ENCODE peak calls at places on chromosomes 5 and 9, in four cellular contexts. One of them, this sample, is unnamed.

GRCh38 chr5:109516385-109516784 is 106.6 kb upstream of the PJA2 start:
- DNase-seq in D341Med: no peak
- DNase-seq in T-helper 9 cell: no peak
- DNase-seq in cardiac fibroblast: peak; percentile 54
- DNase-seq in this sample: no peak

GRCh38 chr5:64773533-64773932 is 4.8 kb downstream of the CWC27 start:
- DNase-seq in T-helper 9 cell: no peak
- DNase-seq in D341Med: no peak
- DNase-seq in cardiac fibroblast: no peak
- DNase-seq in this sample: no peak

GRCh38 chr9:72592501-72593403 is 71.3 kb downstream of the TMC1 start:
- DNase-seq in cardiac fibroblast: peak; percentile 78
- DNase-seq in T-helper 9 cell: no peak
- DNase-seq in D341Med: peak; percentile 62
- DNase-seq in this sample: no peak

GRCh38 chr5:75336625-75337336 is at the start of gene HMGCR:
- DNase-seq in cardiac fibroblast: peak; percentile 99
- DNase-seq in T-helper 9 cell: peak; percentile 92
- DNase-seq in D341Med: peak; percentile 92
- DNase-seq in this sample: peak; percentile 97

GRCh38 chr9:133303266-133304157 is 28.5 kb upstream of the ABO start:
- DNase-seq in T-helper 9 cell: no peak
- DNase-seq in cardiac fibroblast: no peak
- DNase-seq in D341Med: no peak
- DNase-seq in this sample: no peak

GRCh38 chr9:95753762-95754465 is 121.6 kb upstream of the ERCC6L2 start:
- DNase-seq in cardiac fibroblast: no peak
- DNase-seq in D341Med: no peak
- DNase-seq in T-helper 9 cell: no peak
- DNase-seq in this sample: peak; percentile 75

GRCh38 chr9:110744753-110745522 is 76.3 kb downstream of the MUSK start:
- DNase-seq in T-helper 9 cell: no peak
- DNase-seq in cardiac fibroblast: peak; percentile 99
- DNase-seq in D341Med: no peak
- DNase-seq in this sample: no peak

GRCh38 chr9:3459076-3459475 is 66.7 kb downstream of the RFX3 start:
- DNase-seq in T-helper 9 cell: no peak
- DNase-seq in cardiac fibroblast: no peak
- DNase-seq in D341Med: no peak
- DNase-seq in this sample: no peak

GRCh38 chr5:135069016-135069770 is 35.2 kb upstream of the PITX1 start:
- DNase-seq in D341Med: no peak
- DNase-seq in cardiac fibroblast: no peak
- DNase-seq in T-helper 9 cell: no peak
- DNase-seq in this sample: no peak

GRCh38 chr5:35038891-35039290 is 8.9 kb downstream of the AGXT2 start:
- DNase-seq in cardiac fibroblast: no peak
- DNase-seq in T-helper 9 cell: no peak
- DNase-seq in D341Med: no peak
- DNase-seq in this sample: no peak

GRCh38 chr9:112858625-112859147 is 32.0 kb downstream of the SLC46A2 start:
- DNase-seq in D341Med: no peak
- DNase-seq in T-helper 9 cell: no peak
- DNase-seq in cardiac fibroblast: no peak
- DNase-seq in this sample: no peak

GRCh38 chr9:15144567-15145174 is 162.3 kb downstream of the TTC39B start:
- DNase-seq in D341Med: no peak
- DNase-seq in cardiac fibroblast: peak; percentile 54
- DNase-seq in T-helper 9 cell: no peak
- DNase-seq in this sample: no peak

GRCh38 chr5:157494178-157494830 is 34.3 kb downstream of the NIPAL4 start:
- DNase-seq in T-helper 9 cell: no peak
- DNase-seq in D341Med: no peak
- DNase-seq in cardiac fibroblast: no peak
- DNase-seq in this sample: no peak

GRCh38 chr9:76701441-76702031 is 62.7 kb upstream of the PCA3 start:
- DNase-seq in D341Med: peak; percentile 55
- DNase-seq in T-helper 9 cell: no peak
- DNase-seq in cardiac fibroblast: no peak
- DNase-seq in this sample: no peak

GRCh38 chr5:14768838-14769365 is 102.7 kb downstream of the ANKH start:
- DNase-seq in T-helper 9 cell: no peak
- DNase-seq in D341Med: peak; percentile 60
- DNase-seq in cardiac fibroblast: no peak
- DNase-seq in this sample: no peak

GRCh38 chr5:173733831-173734491 is 117.5 kb upstream of the BOD1 start:
- DNase-seq in T-helper 9 cell: no peak
- DNase-seq in cardiac fibroblast: no peak
- DNase-seq in D341Med: no peak
- DNase-seq in this sample: no peak

GRCh38 chr5:137611011-137611580 is 112.0 kb upstream of the SPOCK1 start:
- DNase-seq in D341Med: no peak
- DNase-seq in cardiac fibroblast: no peak
- DNase-seq in T-helper 9 cell: no peak
- DNase-seq in this sample: no peak

GRCh38 chr5:61881821-61882220 is 424.2 kb upstream of the KIF2A start:
- DNase-seq in D341Med: no peak
- DNase-seq in T-helper 9 cell: no peak
- DNase-seq in cardiac fibroblast: no peak
- DNase-seq in this sample: no peak

GRCh38 chr9:86953181-86953580 is 5.9 kb upstream of the GAS1 start:
- DNase-seq in T-helper 9 cell: no peak
- DNase-seq in D341Med: no peak
- DNase-seq in cardiac fibroblast: no peak
- DNase-seq in this sample: no peak

GRCh38 chr5:180467989-180468731 is 26.0 kb upstream of the CNOT6 start:
- DNase-seq in cardiac fibroblast: no peak
- DNase-seq in T-helper 9 cell: no peak
- DNase-seq in D341Med: no peak
- DNase-seq in this sample: no peak

GRCh38 chr5:141094481-141095262 is at the start of gene PCDHB2:
- DNase-seq in T-helper 9 cell: no peak
- DNase-seq in cardiac fibroblast: peak; percentile 19
- DNase-seq in D341Med: peak; percentile 64
- DNase-seq in this sample: no peak

GRCh38 chr5:17860660-17861315 is 226.5 kb downstream of the TAF11L14 start:
- DNase-seq in T-helper 9 cell: no peak
- DNase-seq in cardiac fibroblast: peak; percentile 10
- DNase-seq in D341Med: no peak
- DNase-seq in this sample: no peak

GRCh38 chr9:114289106-114289505 is 33.8 kb upstream of the ORM1 start:
- DNase-seq in T-helper 9 cell: no peak
- DNase-seq in cardiac fibroblast: no peak
- DNase-seq in D341Med: no peak
- DNase-seq in this sample: peak; percentile 38

GRCh38 chr9:77000330-77000729 is 19.1 kb upstream of the FOXB2 start:
- DNase-seq in D341Med: no peak
- DNase-seq in cardiac fibroblast: no peak
- DNase-seq in T-helper 9 cell: no peak
- DNase-seq in this sample: no peak

GRCh38 chr9:119020730-119021333 is 348.4 kb downstream of the BRINP1 start:
- DNase-seq in cardiac fibroblast: no peak
- DNase-seq in T-helper 9 cell: no peak
- DNase-seq in D341Med: no peak
- DNase-seq in this sample: no peak

GRCh38 chr5:107997338-107997979 is 326.7 kb upstream of the EFNA5 start:
- DNase-seq in D341Med: no peak
- DNase-seq in cardiac fibroblast: peak; percentile 14
- DNase-seq in T-helper 9 cell: no peak
- DNase-seq in this sample: no peak

GRCh38 chr5:150530992-150531588 is 23.2 kb downstream of the NDST1 start:
- DNase-seq in T-helper 9 cell: no peak
- DNase-seq in cardiac fibroblast: no peak
- DNase-seq in D341Med: no peak
- DNase-seq in this sample: no peak

GRCh38 chr5:36240779-36241635 is 718 bp downstream of the NADK2 start:
- DNase-seq in T-helper 9 cell: peak; percentile 12
- DNase-seq in D341Med: peak; percentile 72
- DNase-seq in cardiac fibroblast: peak; percentile 67
- DNase-seq in this sample: peak; percentile 83

GRCh38 chr5:135245521-135246499 is 153.2 kb downstream of the MACROH2A1 start:
- DNase-seq in cardiac fibroblast: peak; percentile 71
- DNase-seq in T-helper 9 cell: no peak
- DNase-seq in D341Med: peak; percentile 54
- DNase-seq in this sample: no peak

GRCh38 chr5:31029925-31030324 is 163.6 kb upstream of the CDH6 start:
- DNase-seq in D341Med: no peak
- DNase-seq in T-helper 9 cell: no peak
- DNase-seq in cardiac fibroblast: no peak
- DNase-seq in this sample: no peak

GRCh38 chr9:76846307-76846706 is 59.6 kb downstream of the PRUNE2 start:
- DNase-seq in D341Med: no peak
- DNase-seq in cardiac fibroblast: no peak
- DNase-seq in T-helper 9 cell: no peak
- DNase-seq in this sample: no peak

GRCh38 chr9:124481115-124481514 is 26.1 kb downstream of the NR5A1 start:
- DNase-seq in cardiac fibroblast: no peak
- DNase-seq in T-helper 9 cell: no peak
- DNase-seq in D341Med: no peak
- DNase-seq in this sample: no peak

GRCh38 chr5:177477701-177478477 is 4.5 kb upstream of the DBN1 start:
- DNase-seq in T-helper 9 cell: no peak
- DNase-seq in cardiac fibroblast: peak; percentile 44
- DNase-seq in D341Med: no peak
- DNase-seq in this sample: no peak

GRCh38 chr5:172637740-172638139 is 3.3 kb upstream of the NEURL1B start:
- DNase-seq in cardiac fibroblast: no peak
- DNase-seq in T-helper 9 cell: no peak
- DNase-seq in D341Med: no peak
- DNase-seq in this sample: no peak

GRCh38 chr9:22111176-22111870 is 102.2 kb upstream of the CDKN2B start:
- DNase-seq in cardiac fibroblast: peak; percentile 54
- DNase-seq in D341Med: no peak
- DNase-seq in T-helper 9 cell: no peak
- DNase-seq in this sample: no peak

GRCh38 chr9:132197315-132197714 is 35.5 kb downstream of the NTNG2 start:
- DNase-seq in cardiac fibroblast: no peak
- DNase-seq in T-helper 9 cell: no peak
- DNase-seq in D341Med: no peak
- DNase-seq in this sample: no peak

GRCh38 chr5:154375331-154376008 is 70.3 kb upstream of the SAP30L start:
- DNase-seq in D341Med: no peak
- DNase-seq in T-helper 9 cell: no peak
- DNase-seq in cardiac fibroblast: no peak
- DNase-seq in this sample: no peak

GRCh38 chr5:149170292-149170691 is 29.0 kb downstream of the ABLIM3 start:
- DNase-seq in T-helper 9 cell: no peak
- DNase-seq in D341Med: no peak
- DNase-seq in cardiac fibroblast: no peak
- DNase-seq in this sample: no peak

GRCh38 chr5:72378636-72379289 is 58.6 kb downstream of the PTCD2 start:
- DNase-seq in T-helper 9 cell: no peak
- DNase-seq in D341Med: no peak
- DNase-seq in cardiac fibroblast: peak; percentile 97
- DNase-seq in this sample: no peak